ENCODE peak calls at places on chromosomes 16 and 17, in ten cellular contexts. Z, D, Q, R, W, S, C, X, M and I are unnamed samples.

GRCh38 chr16:83933885-83934683 is 19.0 kb upstream of the OSGIN1 start:
- DNase-seq in Q (no peak), R (no peak), S (peak; percentile 53), D (no peak), C (no peak), Z (no peak), W (no peak), M (no peak), X (no peak), I (no peak)

GRCh38 chr16:77290451-77291110 is 91.4 kb downstream of the SYCE1L start:
- DNase-seq in Q (peak; percentile 71), C (no peak), R (no peak), S (peak; percentile 65), W (peak; percentile 8), D (no peak), X (no peak), M (no peak), Z (no peak), I (no peak)

GRCh38 chr17:78497115-78497540 is 80.1 kb downstream of the DNAH17 start:
- DNase-seq in C (peak; percentile 88), D (no peak), R (peak; percentile 94), Z (peak; percentile 84), M (peak; percentile 71), Q (peak; percentile 86), X (peak; percentile 97), S (peak; percentile 47), W (peak; percentile 72), I (peak; percentile 67)

GRCh38 chr17:31320791-31321190 is 631 bp downstream of the EVI2A start:
- DNase-seq in Z (no peak), D (no peak), W (no peak), S (no peak), Q (peak; percentile 59), M (no peak), C (no peak), R (no peak), X (no peak), I (no peak)

GRCh38 chr17:7956208-7956965 is 24.4 kb downstream of the CNTROB start:
- DNase-seq in Z (no peak), Q (peak; percentile 11), R (no peak), X (no peak), S (peak; percentile 2), W (no peak), C (no peak), M (no peak), D (no peak), I (peak; percentile 28)

GRCh38 chr17:48328457-48328856 is 101.6 kb downstream of the SKAP1 start:
- DNase-seq in C (no peak), D (no peak), R (no peak), M (no peak), S (no peak), Z (no peak), W (no peak), Q (no peak), X (no peak), I (no peak)

GRCh38 chr17:58831780-58832179 is 76.1 kb downstream of the PPM1E start:
- DNase-seq in R (no peak), S (no peak), W (no peak), Z (no peak), Q (no peak), D (no peak), X (no peak), M (no peak), C (no peak), I (no peak)

GRCh38 chr17:44176257-44176656 is 5.8 kb downstream of the ASB16 start:
- DNase-seq in Z (no peak), R (no peak), C (no peak), M (no peak), X (no peak), D (no peak), Q (peak; percentile 56), W (no peak), S (no peak), I (no peak)

GRCh38 chr17:16352303-16352837 is 899 bp downstream of the CENPV start:
- DNase-seq in D (no peak), Q (peak; percentile 70), R (peak; percentile 86), X (peak; percentile 66), C (peak; percentile 66), Z (peak; percentile 60), W (peak; percentile 60), M (no peak), S (no peak), I (peak; percentile 54)

GRCh38 chr16:8889893-8890548 is 7.9 kb downstream of the LITAFD start:
- DNase-seq in D (no peak), C (no peak), X (no peak), W (no peak), Z (no peak), R (no peak), M (no peak), S (no peak), Q (peak; percentile 30), I (no peak)

GRCh38 chr17:82300707-82301270 is 16.6 kb downstream of the CD7 start:
- DNase-seq in R (peak; percentile 95), W (no peak), C (peak; percentile 88), M (peak; percentile 50), Z (peak; percentile 79), X (peak; percentile 67), Q (peak; percentile 87), S (no peak), D (no peak), I (peak; percentile 84)

GRCh38 chr16:50160495-50161164 is 7.5 kb downstream of the TENT4B start:
- DNase-seq in Q (peak; percentile 50), D (no peak), M (no peak), X (no peak), C (no peak), S (no peak), R (no peak), W (no peak), Z (no peak), I (no peak)

GRCh38 chr17:57273471-57273870 is 17.1 kb downstream of the MSI2 start:
- DNase-seq in Q (no peak), M (peak; percentile 55), X (no peak), W (no peak), S (no peak), D (no peak), R (no peak), Z (no peak), C (no peak), I (no peak)

GRCh38 chr17:13957636-13958035 is 111.7 kb upstream of the COX10 start:
- DNase-seq in W (no peak), C (no peak), D (no peak), Z (no peak), M (no peak), X (no peak), S (peak; percentile 23), Q (peak; percentile 68), R (no peak), I (no peak)

GRCh38 chr17:46770818-46771600 is 47.5 kb downstream of the WNT3 start:
- DNase-seq in X (peak; percentile 71), R (peak; percentile 72), C (no peak), W (no peak), Q (peak; percentile 58), D (no peak), S (no peak), Z (peak; percentile 73), M (no peak), I (peak; percentile 54)

GRCh38 chr16:85613609-85614337 is 651 bp downstream of the GSE1 start:
- DNase-seq in Q (peak; percentile 56), W (peak; percentile 76), Z (peak; percentile 70), X (no peak), D (no peak), C (peak; percentile 65), R (peak; percentile 94), S (no peak), M (peak; percentile 42), I (peak; percentile 66)

GRCh38 chr16:20257234-20257633 is 70.1 kb downstream of the GP2 start:
- DNase-seq in W (no peak), X (no peak), M (no peak), R (no peak), D (no peak), S (no peak), C (no peak), Z (no peak), Q (no peak), I (no peak)

GRCh38 chr17:17910060-17910459 is 62.1 kb downstream of the TOM1L2 start:
- DNase-seq in Q (no peak), R (peak; percentile 23), D (no peak), C (no peak), Z (no peak), X (no peak), M (no peak), W (no peak), S (no peak), I (no peak)

GRCh38 chr17:69898606-69899005 is 176.4 kb upstream of the KCNJ16 start:
- DNase-seq in W (no peak), R (no peak), C (no peak), D (no peak), Z (no peak), S (peak; percentile 78), X (no peak), M (no peak), Q (peak; percentile 44), I (no peak)

GRCh38 chr16:47467501-47467900 is 6.4 kb downstream of the PHKB start:
- DNase-seq in W (no peak), D (no peak), C (no peak), M (no peak), Q (peak; percentile 23), S (no peak), R (no peak), X (no peak), Z (no peak), I (no peak)

GRCh38 chr16:47779201-47780016 is 318.3 kb downstream of the PHKB start:
- DNase-seq in R (no peak), C (no peak), Q (peak; percentile 31), M (no peak), D (no peak), Z (peak; percentile 46), W (no peak), X (no peak), S (no peak), I (no peak)

GRCh38 chr17:47279062-47279801 is 25.6 kb downstream of the ITGB3 start:
- DNase-seq in C (peak; percentile 51), W (no peak), D (no peak), Z (peak; percentile 80), R (no peak), X (peak; percentile 87), Q (peak; percentile 95), M (no peak), S (peak; percentile 96), I (peak; percentile 56)

GRCh38 chr17:37191219-37191618 is 184.6 kb upstream of the C17orf78 start:
- DNase-seq in Q (peak; percentile 65), X (no peak), Z (no peak), C (no peak), W (no peak), M (no peak), D (no peak), S (no peak), R (no peak), I (no peak)

GRCh38 chr16:23296994-23297393 is 5.1 kb upstream of the SCNN1B start:
- DNase-seq in Q (no peak), W (no peak), S (no peak), D (no peak), X (no peak), R (peak; percentile 77), C (peak; percentile 76), Z (peak; percentile 67), M (no peak), I (peak; percentile 46)

GRCh38 chr17:67490471-67490870 is 113.4 kb downstream of the PITPNC1 start:
- DNase-seq in S (no peak), X (no peak), C (peak; percentile 43), Z (no peak), M (no peak), R (peak; percentile 62), Q (no peak), D (no peak), W (no peak), I (no peak)

GRCh38 chr16:73173396-73173795 is 125.5 kb upstream of the ZFHX3 start:
- DNase-seq in X (no peak), W (no peak), C (no peak), Q (peak; percentile 60), S (no peak), R (no peak), M (no peak), D (no peak), Z (no peak), I (no peak)

GRCh38 chr17:36475346-36475970 is 11.0 kb upstream of the ZNHIT3 start:
- DNase-seq in M (no peak), S (no peak), D (no peak), Z (no peak), W (no peak), X (no peak), Q (no peak), C (no peak), R (no peak), I (no peak)

GRCh38 chr16:47299587-47299986 is 155.8 kb upstream of the NETO2 start:
- DNase-seq in Q (no peak), M (no peak), Z (no peak), R (no peak), S (no peak), C (no peak), D (no peak), W (no peak), X (no peak), I (peak; percentile 73)